ENCODE peak calls at places on chromosomes 12 and 14, in seven cellular contexts. G is OCI-LY7, A is foreskin fibroblast, C is psoas muscle, X is HL-60, H is transverse colon, Q is type B pancreatic cell. N is an unnamed sample.

GRCh38 chr12:46556105-46556559 is 183.6 kb upstream of the SLC38A2 start:
- DNase-seq in A (peak; percentile 92), X (no peak), G (no peak), H (no peak), C (no peak), Q (no peak), N (no peak)

GRCh38 chr14:104579507-104579906 is at the start of gene C14orf180:
- DNase-seq in A (no peak), C (peak; percentile 32), X (no peak), G (no peak), H (peak; percentile 57), Q (no peak), N (no peak)

GRCh38 chr14:105332352-105332874 is 17.9 kb downstream of the PACS2 start:
- DNase-seq in Q (no peak), C (no peak), G (no peak), A (no peak), H (no peak), X (no peak), N (no peak)

GRCh38 chr12:88553941-88554658 is 26.2 kb downstream of the KITLG start:
- DNase-seq in H (no peak), A (peak; percentile 92), G (no peak), C (no peak), Q (no peak), X (no peak), N (no peak)

GRCh38 chr12:3236345-3237153 is 159.4 kb downstream of the TSPAN9 start:
- DNase-seq in Q (no peak), G (peak; percentile 29), X (no peak), H (peak; percentile 21), C (peak; percentile 49), A (peak; percentile 78), N (no peak)

GRCh38 chr14:91317381-91318313 is 73.1 kb upstream of the GPR68 start:
- DNase-seq in H (peak; percentile 87), A (no peak), G (peak; percentile 53), Q (no peak), X (peak; percentile 94), C (peak; percentile 73), N (peak; percentile 58)

GRCh38 chr14:33567736-33568124 is 383.1 kb downstream of the EGLN3 start:
- DNase-seq in X (no peak), G (no peak), A (peak; percentile 7), Q (no peak), C (no peak), H (no peak), N (no peak)

GRCh38 chr12:109736552-109737108 is 23.0 kb downstream of the FAM222A start:
- DNase-seq in Q (no peak), A (peak; percentile 64), X (no peak), H (no peak), G (no peak), C (peak; percentile 24), N (peak; percentile 48)

GRCh38 chr12:50506753-50507473 is 2.1 kb downstream of the DIP2B start:
- DNase-seq in X (no peak), C (no peak), H (no peak), A (no peak), Q (no peak), G (no peak), N (no peak)

GRCh38 chr12:129839679-129840078 is 64.1 kb downstream of the TMEM132D start:
- DNase-seq in G (no peak), Q (no peak), C (no peak), X (no peak), H (no peak), A (no peak), N (no peak)

GRCh38 chr14:95527392-95528002 is 7.4 kb upstream of the GLRX5 start:
- DNase-seq in X (peak; percentile 69), Q (no peak), H (peak; percentile 65), A (peak; percentile 89), C (no peak), G (peak; percentile 66), N (no peak)

GRCh38 chr14:50670196-50670875 is 2.2 kb upstream of the SAV1 start:
- DNase-seq in C (no peak), X (no peak), G (no peak), A (peak; percentile 69), Q (no peak), H (no peak), N (no peak)

GRCh38 chr12:71162832-71163711 is 5.3 kb upstream of the TSPAN8 start:
- DNase-seq in Q (no peak), H (no peak), X (no peak), G (no peak), C (no peak), A (no peak), N (no peak)

GRCh38 chr12:69059465-69060457 is 126.8 kb upstream of the CPM start:
- DNase-seq in H (no peak), Q (no peak), A (peak; percentile 92), C (no peak), G (no peak), X (peak; percentile 40), N (no peak)

GRCh38 chr14:75822522-75823288 is 159.1 kb downstream of the TGFB3 start:
- DNase-seq in A (peak; percentile 82), H (no peak), X (no peak), G (no peak), Q (no peak), C (no peak), N (no peak)

GRCh38 chr14:90632451-90632850 is 183.8 kb downstream of the TTC7B start:
- DNase-seq in Q (no peak), X (no peak), A (no peak), C (no peak), G (no peak), H (no peak), N (no peak)

GRCh38 chr12:53500119-53500775 is 836 bp upstream of the TARBP2 start:
- DNase-seq in A (peak; percentile 91), X (peak; percentile 85), Q (no peak), H (peak; percentile 66), G (no peak), C (peak; percentile 74), N (peak; percentile 80)

GRCh38 chr14:52802597-52802996 is 11.2 kb upstream of the GNPNAT1 start:
- DNase-seq in C (no peak), X (no peak), H (no peak), A (peak; percentile 93), Q (no peak), G (no peak), N (no peak)

GRCh38 chr14:106802413-106803364 is 1276.3 kb downstream of the TMEM121 start:
- DNase-seq in Q (no peak), X (peak; percentile 35), A (no peak), C (no peak), H (peak; percentile 52), G (peak; percentile 39), N (no peak)
- TF ChIP-seq CTCF in Q (no peak), X (no peak), A (no peak), C (no peak), H (peak; percentile 23), G (peak; percentile 65), N (peak; percentile 18)

DNA sequence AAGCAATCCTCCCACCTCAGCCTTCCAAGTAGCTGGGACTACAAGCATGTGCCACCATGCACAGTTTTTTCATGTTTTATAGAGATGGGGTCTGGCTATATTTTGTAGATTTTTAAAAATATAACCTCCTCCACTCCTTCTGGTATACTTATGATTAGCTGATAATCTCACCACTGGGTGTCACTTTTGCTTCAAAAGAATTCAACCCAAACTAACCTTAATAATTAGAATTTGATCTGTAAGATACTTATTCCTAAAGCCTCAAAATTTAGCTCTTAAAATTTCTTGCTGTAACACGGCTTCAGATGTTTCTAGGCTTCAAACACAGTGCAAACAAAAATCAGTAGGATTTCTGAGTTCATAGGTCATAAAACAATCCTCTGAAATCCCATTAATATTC is 130.3 kb downstream of the CEP83 start:
- DNase-seq in C (no peak), X (no peak), G (no peak), A (no peak), H (no peak), Q (no peak), N (no peak)
- TF ChIP-seq CTCF in C (no peak), X (no peak), G (peak; percentile 64), A (no peak), H (no peak), Q (no peak), N (no peak)

DNA sequence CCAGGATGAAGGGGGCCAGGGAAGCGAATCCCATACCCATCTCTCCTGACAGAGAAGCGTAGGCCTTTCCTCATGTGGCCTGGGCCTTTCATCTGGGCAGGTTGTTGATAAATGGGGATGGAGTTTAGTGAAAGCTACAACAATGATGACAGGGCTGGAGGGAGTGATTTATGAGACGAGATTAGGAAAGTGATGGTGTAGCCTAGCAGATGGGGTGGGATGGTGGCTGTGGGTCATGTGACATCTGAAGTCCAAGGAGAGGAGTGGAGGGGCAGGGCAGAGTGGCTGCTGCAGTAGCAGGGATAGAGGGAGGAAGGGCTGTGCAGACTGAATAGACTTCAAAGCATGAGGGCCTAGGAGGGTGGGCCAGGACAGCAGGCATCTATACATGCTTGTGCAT is 85.5 kb downstream of the ADCK1 start:
- DNase-seq in A (no peak), Q (no peak), X (no peak), G (no peak), C (no peak), H (no peak), N (no peak)
- TF ChIP-seq CTCF in A (no peak), Q (no peak), X (no peak), G (no peak), C (no peak), H (no peak), N (no peak)

GRCh38 chr14:94382099-94382498 is 6.3 kb downstream of the SERPINA1 start:
- DNase-seq in X (no peak), G (no peak), C (no peak), A (no peak), H (no peak), Q (no peak), N (no peak)

GRCh38 chr14:94381149-94382030 is 7.0 kb downstream of the SERPINA1 start:
- DNase-seq in X (no peak), H (no peak), A (no peak), C (no peak), Q (peak; percentile 32), G (no peak), N (no peak)

GRCh38 chr14:94384342-94384741 is 4.1 kb downstream of the SERPINA1 start:
- DNase-seq in A (no peak), X (no peak), Q (no peak), G (no peak), H (no peak), C (no peak), N (no peak)

GRCh38 chr14:94383777-94384176 is 4.6 kb downstream of the SERPINA1 start:
- DNase-seq in H (no peak), C (no peak), X (no peak), G (no peak), Q (peak; percentile 32), A (no peak), N (no peak)

DNA sequence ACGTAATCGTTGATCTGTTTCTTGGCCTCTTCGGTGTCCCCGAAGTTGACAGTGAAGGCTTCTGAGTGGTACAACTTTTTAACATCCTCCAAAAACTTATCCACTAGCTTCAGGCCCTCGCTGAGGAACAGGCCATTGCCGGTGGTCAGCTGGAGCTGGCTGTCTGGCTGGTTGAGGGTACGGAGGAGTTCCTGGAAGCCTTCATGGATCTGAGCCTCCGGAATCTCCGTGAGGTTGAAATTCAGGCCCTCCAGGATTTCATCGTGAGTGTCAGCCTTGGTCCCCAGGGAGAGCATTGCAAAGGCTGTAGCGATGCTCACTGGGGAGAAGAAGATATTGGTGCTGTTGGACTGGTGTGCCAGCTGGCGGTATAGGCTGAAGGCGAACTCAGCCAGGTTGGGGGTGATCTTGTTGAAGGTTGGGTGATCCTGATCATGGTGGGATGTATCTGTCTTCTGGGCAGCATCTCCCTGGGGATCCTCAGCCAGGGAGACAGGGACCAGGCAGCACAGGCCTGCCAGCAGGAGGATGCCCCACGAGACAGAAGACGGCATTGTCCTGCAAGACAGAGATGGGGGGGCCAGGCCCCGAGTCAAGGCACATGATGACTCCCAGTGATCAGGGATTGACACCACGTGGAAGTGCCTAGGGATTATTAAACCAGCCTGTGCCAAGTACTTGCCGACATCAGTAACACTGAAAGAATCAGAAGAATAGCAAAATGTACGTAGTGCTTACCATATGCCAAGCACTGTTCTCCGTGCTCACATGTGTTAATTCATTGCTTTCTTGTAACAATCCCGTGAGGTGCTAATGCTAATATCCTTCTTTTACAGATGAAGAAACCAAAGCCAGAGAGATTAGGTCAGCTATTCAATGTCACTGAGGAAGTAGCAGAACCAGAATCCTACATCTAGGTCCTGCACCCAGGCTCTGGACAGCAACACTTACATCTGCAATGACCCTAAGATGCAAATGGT is 5.4 kb downstream of the SERPINA1 start:
- DNase-seq in C (no peak), Q (peak; percentile 59), H (no peak), A (no peak), X (no peak), G (no peak), N (no peak)
- TF ChIP-seq CTCF in C (no peak), Q (no peak), H (no peak), A (no peak), X (no peak), G (no peak), N (no peak)